ENCODE peak calls at places on chromosome 6, in six cellular contexts. M is Calu3, I is neural crest cell, Y is M059J, T is GM10248, E is lower leg skin. P is an unnamed sample.

GRCh38 chr6:168029459-168030217 is 32.2 kb downstream of the KIF25 start:
- DNase-seq in Y (no peak), E (peak), M (no peak), I (no peak), T (no peak), P (no peak)

GRCh38 chr6:82867946-82868345 is 197.7 kb downstream of the UBE3D start:
- DNase-seq in Y (no peak), M (no peak), E (no peak), T (no peak), I (no peak), P (no peak)

GRCh38 chr6:44024597-44025219 is 102.5 kb downstream of the MRPL14 start:
- DNase-seq in T (no peak), E (no peak), M (no peak), I (no peak), Y (peak), P (no peak)

GRCh38 chr6:36430351-36430750 is 12.3 kb downstream of the PXT1 start:
- DNase-seq in M (no peak), T (no peak), Y (peak), E (no peak), I (no peak), P (no peak)

GRCh38 chr6:44029489-44030185 is 97.6 kb downstream of the MRPL14 start:
- DNase-seq in T (no peak), Y (peak), E (no peak), I (no peak), M (no peak), P (no peak)

GRCh38 chr6:169489642-169490408 is 212.0 kb downstream of the WDR27 start:
- DNase-seq in E (peak), Y (no peak), M (no peak), T (no peak), I (no peak), P (no peak)

GRCh38 chr6:101878554-101879276 is 485.2 kb downstream of the GRIK2 start:
- DNase-seq in I (no peak), T (no peak), E (no peak), Y (no peak), M (no peak), P (no peak)

GRCh38 chr6:108652375-108652774 is 91.7 kb downstream of the FOXO3 start:
- DNase-seq in Y (peak), I (no peak), T (no peak), M (no peak), E (no peak), P (no peak)

GRCh38 chr6:43020847-43021246 is 576 bp upstream of the RRP36 start:
- DNase-seq in I (no peak), E (no peak), T (no peak), M (no peak), Y (peak), P (no peak)

GRCh38 chr6:26575494-26575939 is 21.2 kb upstream of the ABT1 start:
- DNase-seq in E (no peak), I (no peak), Y (peak), M (no peak), T (no peak), P (no peak)

GRCh38 chr6:168016176-168016620 is 18.7 kb downstream of the KIF25 start:
- DNase-seq in E (peak), M (no peak), I (no peak), Y (no peak), T (no peak), P (no peak)

GRCh38 chr6:24358219-24358821 is 461 bp upstream of the DCDC2 start:
- DNase-seq in Y (no peak), E (no peak), T (no peak), I (no peak), M (peak), P (no peak)